ENCODE peak calls at places on chromosome 21, in five cellular contexts. One of them, this sample, is unnamed.

GRCh38 chr21:17391811-17392340 is 121.0 kb upstream of the CXADR start:
- DNase-seq in lung: no peak
- DNase-seq in NCI-H345: peak; percentile 81
- DNase-seq in lower leg skin: no peak
- DNase-seq in T-cell: no peak
- DNase-seq in this sample: no peak

GRCh38 chr21:43658769-43659135 is 536 bp downstream of the HSF2BP start:
- DNase-seq in lung: no peak
- DNase-seq in lower leg skin: peak; percentile 82
- DNase-seq in NCI-H345: no peak
- DNase-seq in T-cell: no peak
- DNase-seq in this sample: no peak

GRCh38 chr21:38804030-38804616 is 1.6 kb upstream of the ETS2 start:
- DNase-seq in T-cell: no peak
- DNase-seq in NCI-H345: no peak
- DNase-seq in lower leg skin: no peak
- DNase-seq in lung: no peak
- DNase-seq in this sample: no peak

GRCh38 chr21:31111093-31111492 is 72.8 kb upstream of the KRTAP19-8 start:
- DNase-seq in T-cell: no peak
- DNase-seq in lung: no peak
- DNase-seq in lower leg skin: no peak
- DNase-seq in NCI-H345: no peak
- DNase-seq in this sample: no peak

GRCh38 chr21:36059823-36060158 is 535 bp downstream of the SETD4 start:
- DNase-seq in NCI-H345: no peak
- DNase-seq in lower leg skin: peak; percentile 90
- DNase-seq in T-cell: no peak
- DNase-seq in lung: peak; percentile 55
- DNase-seq in this sample: peak; percentile 49

GRCh38 chr21:32538147-32538792 is 47.1 kb downstream of the TCP10L start:
- DNase-seq in T-cell: peak; percentile 11
- DNase-seq in lower leg skin: no peak
- DNase-seq in lung: no peak
- DNase-seq in NCI-H345: no peak
- DNase-seq in this sample: no peak

GRCh38 chr21:42423197-42423675 is 19.5 kb downstream of the UBASH3A start:
- DNase-seq in T-cell: no peak
- DNase-seq in NCI-H345: no peak
- DNase-seq in lung: no peak
- DNase-seq in lower leg skin: peak; percentile 56
- DNase-seq in this sample: no peak

GRCh38 chr21:44695641-44696040 is 1.3 kb upstream of the KRTAP10-12 start:
- DNase-seq in NCI-H345: no peak
- DNase-seq in lung: no peak
- DNase-seq in T-cell: no peak
- DNase-seq in lower leg skin: peak; percentile 34
- DNase-seq in this sample: no peak

GRCh38 chr21:26153758-26154157 is 16.8 kb downstream of the APP start:
- DNase-seq in NCI-H345: no peak
- DNase-seq in lower leg skin: no peak
- DNase-seq in T-cell: no peak
- DNase-seq in lung: no peak
- DNase-seq in this sample: no peak

GRCh38 chr21:26389971-26390641 is 183.0 kb downstream of the CYYR1 start:
- DNase-seq in lung: no peak
- DNase-seq in T-cell: no peak
- DNase-seq in NCI-H345: no peak
- DNase-seq in lower leg skin: no peak
- DNase-seq in this sample: no peak

GRCh38 chr21:34834852-34835501 is 166.2 kb downstream of the CLIC6 start:
- DNase-seq in T-cell: no peak
- DNase-seq in NCI-H345: peak; percentile 47
- DNase-seq in lung: no peak
- DNase-seq in lower leg skin: no peak
- DNase-seq in this sample: peak; percentile 45

GRCh38 chr21:35216966-35217365 is 167.9 kb upstream of the RUNX1 start:
- DNase-seq in lung: no peak
- DNase-seq in NCI-H345: no peak
- DNase-seq in T-cell: no peak
- DNase-seq in lower leg skin: no peak
- DNase-seq in this sample: no peak

GRCh38 chr21:45339430-45340405 is 52.0 kb upstream of the POFUT2 start:
- DNase-seq in T-cell: no peak
- DNase-seq in lung: no peak
- DNase-seq in NCI-H345: no peak
- DNase-seq in lower leg skin: no peak
- DNase-seq in this sample: no peak

GRCh38 chr21:25307489-25307888 is 299.8 kb downstream of the MRPL39 start:
- DNase-seq in T-cell: no peak
- DNase-seq in lung: no peak
- DNase-seq in NCI-H345: no peak
- DNase-seq in lower leg skin: no peak
- DNase-seq in this sample: no peak

GRCh38 chr21:45419162-45419561 is 14.2 kb downstream of the COL18A1 start:
- DNase-seq in T-cell: no peak
- DNase-seq in lung: no peak
- DNase-seq in lower leg skin: no peak
- DNase-seq in NCI-H345: no peak
- DNase-seq in this sample: no peak